ENCODE peak calls at places on chromosomes 4 and X, in ten cellular contexts. D is posterior cingulate gyrus, X is omental fat pad, B is ACHN, T is NCI-H1417, Y is aorta, M is GM20000, Q is AG09309, E is NCI-H345, R is T-helper 9 cell. N is an unnamed sample.

GRCh38 chrX:70281951-70282350 is at the start of gene RAB41:
- DNase-seq in Q (no peak), T (no peak), D (no peak), R (no peak), M (no peak), B (no peak), E (no peak), Y (peak; percentile 58), X (no peak), N (no peak)

GRCh38 chr4:122616910-122617596 is 3.8 kb downstream of the IL21 start:
- DNase-seq in E (no peak), B (no peak), X (no peak), T (no peak), M (no peak), D (no peak), Q (no peak), R (no peak), Y (no peak), N (no peak)

GRCh38 chrX:133749370-133749769 is 236.0 kb downstream of the GPC3 start:
- DNase-seq in Y (no peak), X (no peak), D (no peak), R (no peak), E (no peak), Q (no peak), M (no peak), B (no peak), T (no peak), N (no peak)

GRCh38 chr4:123248260-123248659 is 148.3 kb upstream of the SPRY1 start:
- DNase-seq in B (no peak), E (no peak), M (no peak), D (no peak), X (no peak), Q (peak; percentile 42), Y (no peak), T (no peak), R (no peak), N (no peak)

GRCh38 chr4:77433102-77433733 is 172.4 kb upstream of the CXCL13 start:
- DNase-seq in E (peak; percentile 42), R (no peak), B (peak; percentile 63), Q (no peak), T (peak; percentile 60), Y (no peak), D (no peak), M (peak; percentile 57), X (no peak), N (peak; percentile 91)

GRCh38 chr4:56240554-56241190 is 146.6 kb downstream of the AASDH start:
- DNase-seq in T (no peak), B (no peak), Q (no peak), Y (no peak), X (no peak), D (no peak), M (no peak), E (no peak), R (no peak), N (no peak)

GRCh38 chr4:112327950-112328349 is 30.8 kb downstream of the ALPK1 start:
- DNase-seq in R (no peak), Y (no peak), M (peak; percentile 42), D (no peak), T (peak; percentile 58), Q (no peak), X (no peak), B (peak; percentile 54), E (peak; percentile 46), N (peak; percentile 66)

GRCh38 chrX:152632445-152633097 is 5.1 kb upstream of the GABRQ start:
- DNase-seq in M (no peak), D (peak; percentile 57), X (peak; percentile 79), E (peak; percentile 47), B (peak; percentile 24), T (peak; percentile 54), Q (peak; percentile 3), Y (no peak), R (peak; percentile 10), N (peak; percentile 28)

GRCh38 chrX:148500428-148501120 is at the start of gene AFF2:
- DNase-seq in D (peak; percentile 23), R (peak; percentile 8), M (peak; percentile 33), Q (no peak), E (no peak), B (peak; percentile 0), X (no peak), T (no peak), Y (peak; percentile 78), N (peak; percentile 1)

GRCh38 chrX:37759878-37760418 is 19.9 kb upstream of the CYBB start:
- DNase-seq in E (peak; percentile 2), Y (no peak), T (no peak), B (no peak), M (no peak), X (no peak), D (no peak), R (no peak), Q (no peak), N (no peak)

GRCh38 chrX:97854071-97854470 is 970.4 kb downstream of the RPA4 start:
- DNase-seq in M (no peak), Y (no peak), Q (no peak), B (no peak), X (no peak), T (no peak), R (no peak), D (peak; percentile 21), E (no peak), N (no peak)

GRCh38 chr4:101970555-101970954 is 180.0 kb downstream of the BANK1 start:
- DNase-seq in Y (no peak), Q (no peak), R (no peak), M (no peak), E (no peak), D (no peak), T (no peak), B (no peak), X (no peak), N (no peak)

GRCh38 chrX:152930516-152930915 is 32.6 kb downstream of the ZNF185 start:
- DNase-seq in X (no peak), E (no peak), R (no peak), Q (no peak), B (no peak), D (no peak), Y (peak; percentile 38), M (no peak), T (no peak), N (no peak)

GRCh38 chrX:24498181-24498580 is 33.1 kb downstream of the PDK3 start:
- DNase-seq in D (peak; percentile 7), R (no peak), Q (no peak), X (no peak), B (no peak), Y (no peak), E (no peak), M (no peak), T (no peak), N (no peak)

GRCh38 chr4:61185288-61185687 is 14.8 kb upstream of the ADGRL3 start:
- DNase-seq in R (no peak), X (no peak), D (no peak), Y (no peak), B (no peak), T (no peak), E (no peak), Q (no peak), M (no peak), N (no peak)

GRCh38 chr4:4693755-4694295 is 152.0 kb upstream of the STX18 start:
- DNase-seq in Y (no peak), Q (no peak), T (no peak), B (no peak), X (no peak), E (no peak), D (no peak), R (no peak), M (no peak), N (no peak)

GRCh38 chrX:64571011-64571410 is 175.8 kb upstream of the MTMR8 start:
- DNase-seq in B (no peak), Y (no peak), X (no peak), M (no peak), D (no peak), T (no peak), E (no peak), Q (no peak), R (no peak), N (no peak)

GRCh38 chrX:101009086-101009485 is 39.6 kb downstream of the ARL13A start:
- DNase-seq in X (no peak), E (no peak), T (no peak), D (no peak), R (no peak), Y (no peak), B (no peak), Q (no peak), M (no peak), N (no peak)

GRCh38 chrX:24513416-24513815 is 48.3 kb downstream of the PDK3 start:
- DNase-seq in E (no peak), Y (no peak), T (no peak), M (peak; percentile 48), Q (no peak), R (no peak), X (no peak), B (no peak), D (no peak), N (no peak)

GRCh38 chr4:85107553-85107952 is 141.1 kb upstream of the WDFY3 start:
- DNase-seq in T (no peak), B (no peak), E (no peak), Q (no peak), Y (no peak), R (no peak), M (no peak), X (no peak), D (no peak), N (no peak)

GRCh38 chr4:74112399-74113090 is 13.6 kb upstream of the CXCL2 start:
- DNase-seq in B (peak; percentile 32), Q (no peak), E (no peak), R (no peak), X (no peak), M (no peak), Y (no peak), D (peak; percentile 10), T (no peak), N (no peak)

GRCh38 chr4:40335508-40335860 is 351 bp downstream of the CHRNA9 start:
- DNase-seq in R (no peak), Q (no peak), T (no peak), M (no peak), D (no peak), Y (no peak), B (no peak), X (no peak), E (no peak), N (no peak)

GRCh38 chr4:148124512-148124911 is 317.7 kb downstream of the NR3C2 start:
- DNase-seq in Q (no peak), M (no peak), D (no peak), T (no peak), E (no peak), Y (no peak), X (no peak), B (no peak), R (no peak), N (no peak)

GRCh38 chr4:19030048-19030447 is 1008.5 kb upstream of the LCORL start:
- DNase-seq in T (no peak), E (no peak), D (no peak), R (no peak), M (no peak), X (no peak), Q (no peak), B (peak; percentile 40), Y (no peak), N (no peak)

GRCh38 chr4:159071178-159071968 is 31.5 kb upstream of the RAPGEF2 start:
- DNase-seq in D (no peak), X (no peak), Y (no peak), Q (no peak), T (no peak), B (peak; percentile 28), M (no peak), E (no peak), R (no peak), N (no peak)

GRCh38 chrX:69298466-69299140 is 133.3 kb upstream of the PJA1 start:
- DNase-seq in R (no peak), E (no peak), D (no peak), Y (no peak), B (no peak), M (no peak), Q (no peak), T (no peak), X (no peak), N (no peak)

GRCh38 chr4:38177035-38177791 is 217.0 kb downstream of the PTTG2 start:
- DNase-seq in D (no peak), E (no peak), B (no peak), M (peak; percentile 37), Q (no peak), X (no peak), Y (no peak), R (peak; percentile 22), T (no peak), N (no peak)

GRCh38 chr4:185387957-185388356 is 7.8 kb downstream of the LRP2BP start:
- DNase-seq in B (no peak), X (no peak), D (no peak), T (no peak), Y (no peak), Q (no peak), R (no peak), E (no peak), M (no peak), N (no peak)

N was measured in NCI-H510A treated with DMSO at 0.1 percent for 48 hours.